ENCODE peak calls at places on chromosome 18, in seven cellular contexts. H is amniotic stem cell; N is activated CD4-positive, alpha-beta T cell treated with anti-CD3 and anti-CD28 coated beads, Interleukin-2, amount 10 ng/mL, durations not matched to agents 7 days and 5 days; O is AG08395; X is AG09309; G is NCI-H146; P is ELR. V is an unnamed sample.

GRCh38 chr18:31685097-31686082 is 1.0 kb upstream of the B4GALT6 start:
- DNase-seq in G (peak), P (peak), O (peak), X (no peak), H (no peak), N (peak), V (peak)

GRCh38 chr18:4453712-4454547 is 1.2 kb downstream of the DLGAP1 start:
- DNase-seq in G (peak), X (no peak), P (no peak), N (no peak), O (no peak), H (no peak), V (no peak)

GRCh38 chr18:51655327-51655698 is 457.8 kb upstream of the MEX3C start:
- DNase-seq in G (peak), N (no peak), P (no peak), O (no peak), H (no peak), X (no peak), V (no peak)

GRCh38 chr18:41660654-41661053 is 294.4 kb upstream of the PIK3C3 start:
- DNase-seq in H (no peak), P (peak), X (no peak), G (no peak), O (no peak), N (no peak), V (no peak)

GRCh38 chr18:13401404-13401803 is 182.8 kb downstream of the LDLRAD4 start:
- DNase-seq in P (no peak), G (no peak), O (no peak), H (no peak), X (no peak), N (no peak), V (no peak)

GRCh38 chr18:72086421-72086820 is 457.7 kb downstream of the CBLN2 start:
- DNase-seq in P (peak), O (no peak), H (no peak), X (no peak), N (no peak), G (peak), V (peak)

GRCh38 chr18:54948350-54948837 is 10.9 kb downstream of the CCDC68 start:
- DNase-seq in N (no peak), H (no peak), O (no peak), G (no peak), P (no peak), X (no peak), V (no peak)

GRCh38 chr18:33627114-33627513 is 49.1 kb downstream of the ASXL3 start:
- DNase-seq in H (no peak), N (no peak), O (no peak), X (no peak), G (no peak), P (no peak), V (no peak)

GRCh38 chr18:51724790-51725721 is 527.6 kb upstream of the MEX3C start:
- DNase-seq in G (no peak), H (no peak), P (no peak), X (no peak), N (no peak), O (no peak), V (no peak)

GRCh38 chr18:9069482-9070059 is 32.9 kb upstream of the NDUFV2 start:
- DNase-seq in H (no peak), O (no peak), X (no peak), G (peak), N (no peak), P (no peak), V (no peak)

GRCh38 chr18:41372266-41372665 is 582.8 kb upstream of the PIK3C3 start:
- DNase-seq in O (no peak), N (no peak), P (peak), G (no peak), H (no peak), X (no peak), V (no peak)

GRCh38 chr18:54269924-54270844 is 867 bp downstream of the POLI start:
- DNase-seq in H (no peak), O (peak), G (peak), P (peak), N (peak), X (no peak), V (peak)

GRCh38 chr18:58788971-58789797 is 75.5 kb upstream of the ZNF532 start:
- DNase-seq in X (no peak), G (no peak), O (no peak), H (no peak), N (no peak), P (peak), V (peak)

GRCh38 chr18:46574000-46574739 is 82.8 kb downstream of the LOXHD1 start:
- DNase-seq in X (no peak), H (no peak), N (no peak), G (no peak), O (no peak), P (no peak), V (no peak)

GRCh38 chr18:24262097-24262496 is 123.2 kb downstream of the CABYR start:
- DNase-seq in O (no peak), X (no peak), N (no peak), H (no peak), G (no peak), P (no peak), V (no peak)

GRCh38 chr18:26480897-26481795 is 67.2 kb downstream of the KCTD1 start:
- DNase-seq in N (no peak), G (no peak), O (peak), X (peak), H (peak), P (peak), V (peak)

GRCh38 chr18:39772155-39772919 is 2182.7 kb upstream of the PIK3C3 start:
- DNase-seq in G (no peak), P (no peak), O (peak), H (no peak), N (no peak), X (no peak), V (no peak)

GRCh38 chr18:77208969-77209368 is 40.7 kb upstream of the GALR1 start:
- DNase-seq in X (no peak), H (no peak), N (peak), G (no peak), O (peak), P (peak), V (peak)

GRCh38 chr18:11065061-11065460 is 84.3 kb downstream of the PIEZO2 start:
- DNase-seq in O (no peak), X (no peak), N (no peak), P (no peak), H (no peak), G (no peak), V (no peak)

V was measured in LoVo.